ENCODE peak calls at places on chromosomes 13 and 19, in four cellular contexts. One of them, this sample, is unnamed.

GRCh38 chr13:42276683-42277082 is 4.7 kb downstream of the AKAP11 start:
- DNase-seq in IMR-90: no peak
- DNase-seq in A549: no peak
- DNase-seq in CD8-positive, alpha-beta T cell: no peak
- DNase-seq in this sample: no peak

GRCh38 chr19:34985249-34986022 is 14.7 kb upstream of the GRAMD1A start:
- DNase-seq in CD8-positive, alpha-beta T cell: peak; percentile 30
- DNase-seq in IMR-90: peak; percentile 24
- DNase-seq in A549: no peak
- DNase-seq in this sample: peak; percentile 81

GRCh38 chr13:41402695-41403511 is 54.4 kb upstream of the RGCC start:
- DNase-seq in IMR-90: no peak
- DNase-seq in A549: peak; percentile 1
- DNase-seq in CD8-positive, alpha-beta T cell: no peak
- DNase-seq in this sample: no peak

GRCh38 chr13:99958402-99959126 is 13.0 kb downstream of the ZIC5 start:
- DNase-seq in IMR-90: no peak
- DNase-seq in A549: no peak
- DNase-seq in CD8-positive, alpha-beta T cell: no peak
- DNase-seq in this sample: no peak

GRCh38 chr13:61156753-61157152 is 258.9 kb downstream of the PCDH20 start:
- DNase-seq in A549: no peak
- DNase-seq in IMR-90: no peak
- DNase-seq in CD8-positive, alpha-beta T cell: no peak
- DNase-seq in this sample: peak; percentile 34

GRCh38 chr13:19089315-19089714 is 92.3 kb downstream of the TUBA3C start:
- DNase-seq in IMR-90: no peak
- DNase-seq in A549: peak; percentile 13
- DNase-seq in CD8-positive, alpha-beta T cell: no peak
- DNase-seq in this sample: no peak

GRCh38 chr19:15779756-15780476 is 7.5 kb upstream of the OR10H5 start:
- DNase-seq in CD8-positive, alpha-beta T cell: no peak
- DNase-seq in A549: peak; percentile 12
- DNase-seq in IMR-90: no peak
- DNase-seq in this sample: peak; percentile 13

GRCh38 chr13:50635504-50635903 is 208.0 kb downstream of the DLEU7 start:
- DNase-seq in IMR-90: no peak
- DNase-seq in A549: no peak
- DNase-seq in CD8-positive, alpha-beta T cell: no peak
- DNase-seq in this sample: peak; percentile 98

GRCh38 chr13:52949044-52949443 is 79.6 kb upstream of the OLFM4 start:
- DNase-seq in A549: no peak
- DNase-seq in CD8-positive, alpha-beta T cell: no peak
- DNase-seq in IMR-90: no peak
- DNase-seq in this sample: no peak

GRCh38 chr19:23070353-23070781 is 46.5 kb upstream of the ZNF730 start:
- DNase-seq in IMR-90: peak; percentile 15
- DNase-seq in CD8-positive, alpha-beta T cell: no peak
- DNase-seq in A549: peak; percentile 20
- DNase-seq in this sample: peak; percentile 49

GRCh38 chr13:38530492-38530891 is 156.4 kb upstream of the FREM2 start:
- DNase-seq in IMR-90: peak; percentile 1
- DNase-seq in A549: no peak
- DNase-seq in CD8-positive, alpha-beta T cell: no peak
- DNase-seq in this sample: peak; percentile 53

DNA sequence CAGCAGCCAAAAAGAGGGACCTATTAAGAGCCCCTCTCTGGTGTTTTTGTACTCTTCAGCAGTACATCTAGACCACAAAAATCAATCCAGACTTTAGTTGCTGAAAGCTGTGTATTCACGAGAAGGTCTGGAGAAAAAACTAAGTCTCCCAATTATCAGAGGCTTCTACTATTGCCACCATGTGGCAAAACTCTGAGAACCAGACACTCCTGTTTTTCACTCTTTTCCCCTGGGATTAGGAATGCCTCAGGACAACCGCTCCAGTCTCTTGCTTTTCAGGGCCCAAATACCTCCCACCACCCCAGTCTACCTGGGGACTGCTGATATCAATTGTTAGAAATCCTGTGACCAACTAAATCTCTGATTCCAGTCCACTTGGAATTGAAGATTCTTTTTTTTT is 30.1 kb upstream of the OBI1 start:
- DNase-seq in CD8-positive, alpha-beta T cell: no peak
- DNase-seq in IMR-90: no peak
- DNase-seq in A549: no peak
- DNase-seq in this sample: no peak
- TF ChIP-seq CTCF in CD8-positive, alpha-beta T cell: no peak
- TF ChIP-seq CTCF in IMR-90: no peak
- TF ChIP-seq CTCF in A549: no peak
- TF ChIP-seq CTCF in this sample: no peak

DNA sequence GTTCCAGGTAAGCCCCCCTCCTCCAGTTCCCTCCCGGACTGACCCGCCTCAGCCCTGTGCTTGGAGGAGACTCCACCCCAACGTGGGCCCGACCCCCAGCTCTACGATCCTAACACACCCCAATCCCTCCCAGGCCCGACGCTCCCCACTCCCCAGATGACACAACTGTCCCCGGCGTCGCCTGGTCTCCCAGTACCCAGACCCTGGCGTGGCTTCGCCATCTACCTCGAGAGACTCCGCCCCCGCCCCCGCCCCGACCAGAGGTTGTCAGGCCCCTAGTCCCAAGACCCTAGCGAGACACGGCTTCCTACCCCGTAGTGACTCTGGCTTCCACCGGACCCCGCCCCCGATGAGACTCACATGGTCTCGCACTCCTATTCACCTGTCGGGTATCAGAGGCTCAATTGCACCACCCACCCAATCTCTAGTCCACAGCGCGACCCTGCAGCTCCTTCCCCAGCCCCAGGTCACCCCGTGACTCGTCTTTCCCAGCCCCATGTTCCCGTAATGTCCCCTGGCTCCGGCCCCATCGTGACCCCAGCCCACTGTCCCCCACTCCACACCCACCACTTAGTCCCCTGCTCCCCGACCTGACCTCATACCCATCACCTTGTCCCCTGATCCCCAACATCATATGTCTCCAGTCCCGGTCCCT is 2.9 kb downstream of the CD37 start:
- DNase-seq in IMR-90: no peak
- DNase-seq in A549: no peak
- DNase-seq in CD8-positive, alpha-beta T cell: no peak
- DNase-seq in this sample: no peak
- H3K4me3 ChIP-seq in IMR-90: no peak overlapping the region
- H3K4me3 ChIP-seq in A549: no peak overlapping the region
- H3K4me3 ChIP-seq in CD8-positive, alpha-beta T cell: no peak overlapping the region
- H3K4me3 ChIP-seq in this sample: no peak overlapping the region

GRCh38 chr19:30647891-30648290 is 275.7 kb downstream of the ZNF536 start:
- DNase-seq in CD8-positive, alpha-beta T cell: no peak
- DNase-seq in A549: no peak
- DNase-seq in IMR-90: no peak
- DNase-seq in this sample: no peak

GRCh38 chr19:30646806-30647205 is 274.6 kb downstream of the ZNF536 start:
- DNase-seq in CD8-positive, alpha-beta T cell: no peak
- DNase-seq in IMR-90: no peak
- DNase-seq in A549: no peak
- DNase-seq in this sample: no peak

GRCh38 chr19:30649934-30650614 is 277.9 kb downstream of the ZNF536 start:
- DNase-seq in IMR-90: peak; percentile 51
- DNase-seq in A549: peak; percentile 72
- DNase-seq in CD8-positive, alpha-beta T cell: no peak
- DNase-seq in this sample: peak; percentile 61

GRCh38 chr19:30649149-30649548 is 277.0 kb downstream of the ZNF536 start:
- DNase-seq in A549: no peak
- DNase-seq in IMR-90: no peak
- DNase-seq in CD8-positive, alpha-beta T cell: no peak
- DNase-seq in this sample: no peak

DNA sequence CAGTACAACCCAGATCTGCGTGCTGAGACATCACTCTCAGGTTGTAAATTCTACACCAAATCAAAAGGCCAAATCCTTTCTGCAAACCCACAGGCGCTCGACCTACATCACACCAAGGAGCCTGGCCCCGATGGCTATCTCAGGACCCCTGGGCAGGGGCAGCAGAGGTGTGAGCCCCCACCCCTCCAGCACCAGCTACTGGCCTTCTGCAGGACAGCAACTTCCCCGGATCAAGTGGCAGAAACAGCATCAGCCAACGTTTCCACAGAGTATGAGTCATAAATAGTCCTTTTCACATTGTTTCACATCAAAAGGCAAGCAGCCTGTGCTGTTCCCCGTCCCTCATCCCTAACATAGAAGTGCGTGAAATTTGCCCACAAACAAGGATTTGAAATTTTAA is 276.1 kb downstream of the ZNF536 start:
- DNase-seq in A549: no peak
- DNase-seq in CD8-positive, alpha-beta T cell: no peak
- DNase-seq in IMR-90: peak; percentile 2
- DNase-seq in this sample: no peak
- TF ChIP-seq CTCF in A549: no peak
- TF ChIP-seq CTCF in CD8-positive, alpha-beta T cell: no peak
- TF ChIP-seq CTCF in IMR-90: no peak
- TF ChIP-seq CTCF in this sample: no peak

DNA sequence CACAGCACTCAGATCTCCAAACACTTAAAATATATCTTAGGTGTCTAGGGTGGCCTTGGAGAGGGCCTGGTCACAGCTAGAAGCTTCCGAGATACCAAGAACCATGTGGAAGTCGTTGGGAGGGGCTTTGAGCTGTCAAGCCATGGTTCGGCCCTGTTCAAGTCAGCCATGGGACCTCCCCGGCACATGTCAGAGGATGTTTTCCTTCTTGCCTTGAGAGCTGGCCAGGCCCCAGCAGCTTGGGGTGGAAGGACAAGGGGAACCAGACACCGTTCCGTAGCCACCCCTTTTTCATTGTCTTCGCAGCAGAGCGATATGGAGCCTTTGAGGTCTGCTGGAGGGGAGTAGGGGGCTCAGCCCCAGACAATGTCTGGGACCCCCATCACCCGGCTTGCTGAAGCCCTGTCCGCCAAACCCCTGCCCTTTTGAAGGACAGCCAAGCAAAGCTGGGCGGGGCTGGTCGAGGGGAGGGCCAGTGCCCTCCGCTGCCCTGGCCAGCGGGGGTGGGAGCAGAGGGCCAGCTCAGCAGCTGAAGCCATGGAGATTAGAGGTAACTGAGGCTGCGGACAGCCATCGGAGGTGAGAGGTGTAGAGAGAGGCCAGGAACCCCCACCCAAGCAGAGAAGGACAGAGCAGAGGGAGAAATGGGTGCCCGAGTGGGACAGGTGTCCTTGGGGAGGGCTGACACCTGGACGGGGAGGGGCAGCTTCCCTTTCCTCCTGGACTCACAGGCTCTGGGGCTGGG is 435 bp downstream of the KLK11 start:
- DNase-seq in A549: no peak
- DNase-seq in IMR-90: no peak
- DNase-seq in CD8-positive, alpha-beta T cell: no peak
- DNase-seq in this sample: no peak
- H3K4me3 ChIP-seq in A549: no peak overlapping the region
- H3K4me3 ChIP-seq in IMR-90: no peak overlapping the region
- H3K4me3 ChIP-seq in CD8-positive, alpha-beta T cell: no peak overlapping the region
- H3K4me3 ChIP-seq in this sample: no peak overlapping the region

GRCh38 chr13:44052843-44053607 is 173.3 kb downstream of the LACC1 start:
- DNase-seq in IMR-90: peak; percentile 65
- DNase-seq in CD8-positive, alpha-beta T cell: no peak
- DNase-seq in A549: no peak
- DNase-seq in this sample: peak; percentile 79
- TF ChIP-seq CTCF in IMR-90: no peak
- TF ChIP-seq CTCF in CD8-positive, alpha-beta T cell: no peak
- TF ChIP-seq CTCF in A549: no peak
- TF ChIP-seq CTCF in this sample: no peak

This sample was measured in fibroblast of pulmonary artery.